ENCODE peak calls at places on chromosomes 11 and 22, in ten cellular contexts. P is AG04450, S is epithelial cell of esophagus, A is mucosa of descending colon, E is glutamatergic neuron, T is AG04449, X is upper lobe of right lung, V is hepatocyte, U is foreskin fibroblast, W is HFF-Myc. J is an unnamed sample.
A peak's percentile ranks its signal among the peaks of the same experiment; 100 is the strongest.

GRCh38 chr22:41833369-41834004 is 582 bp downstream of the SREBF2 start:
- DNase-seq in V (peak; percentile 75), P (no peak), U (peak; percentile 56), A (peak; percentile 77), W (no peak), S (no peak), T (no peak), E (peak; percentile 60), X (peak; percentile 81), J (no peak)

GRCh38 chr11:60988658-60989057 is 17.2 kb downstream of the CD6 start:
- DNase-seq in U (no peak), S (no peak), P (no peak), A (no peak), T (no peak), E (no peak), X (no peak), V (no peak), W (no peak), J (no peak)

GRCh38 chr11:128497057-128497957 is 90.1 kb downstream of the ETS1 start:
- DNase-seq in P (peak; percentile 95), T (peak; percentile 90), S (peak; percentile 66), X (no peak), E (no peak), W (peak; percentile 100), V (peak; percentile 73), U (peak; percentile 98), A (no peak), J (peak; percentile 96)

GRCh38 chr22:24053481-24054226 is 42.5 kb downstream of the CABIN1 start:
- DNase-seq in T (no peak), P (no peak), S (no peak), U (peak; percentile 37), E (no peak), W (no peak), X (no peak), V (no peak), A (no peak), J (no peak)

GRCh38 chr22:32920032-32920628 is 118.6 kb downstream of the TIMP3 start:
- DNase-seq in E (no peak), P (peak; percentile 8), V (peak; percentile 14), A (no peak), X (no peak), U (peak; percentile 31), T (no peak), S (no peak), W (no peak), J (peak; percentile 63)

GRCh38 chr11:12060385-12060980 is 49.9 kb upstream of the MICAL2 start:
- DNase-seq in W (no peak), V (no peak), A (no peak), X (no peak), T (no peak), P (no peak), U (no peak), S (no peak), E (no peak), J (no peak)

GRCh38 chr11:117279711-117280376 is 11.3 kb upstream of the BACE1-AS start:
- DNase-seq in U (no peak), W (no peak), A (no peak), S (no peak), T (no peak), P (no peak), V (no peak), E (no peak), X (no peak), J (no peak)

GRCh38 chr11:60658409-60658808 is 41.0 kb upstream of the MS4A8 start:
- DNase-seq in S (no peak), W (no peak), V (peak; percentile 10), P (no peak), U (no peak), X (no peak), A (no peak), E (no peak), T (no peak), J (no peak)

DNA sequence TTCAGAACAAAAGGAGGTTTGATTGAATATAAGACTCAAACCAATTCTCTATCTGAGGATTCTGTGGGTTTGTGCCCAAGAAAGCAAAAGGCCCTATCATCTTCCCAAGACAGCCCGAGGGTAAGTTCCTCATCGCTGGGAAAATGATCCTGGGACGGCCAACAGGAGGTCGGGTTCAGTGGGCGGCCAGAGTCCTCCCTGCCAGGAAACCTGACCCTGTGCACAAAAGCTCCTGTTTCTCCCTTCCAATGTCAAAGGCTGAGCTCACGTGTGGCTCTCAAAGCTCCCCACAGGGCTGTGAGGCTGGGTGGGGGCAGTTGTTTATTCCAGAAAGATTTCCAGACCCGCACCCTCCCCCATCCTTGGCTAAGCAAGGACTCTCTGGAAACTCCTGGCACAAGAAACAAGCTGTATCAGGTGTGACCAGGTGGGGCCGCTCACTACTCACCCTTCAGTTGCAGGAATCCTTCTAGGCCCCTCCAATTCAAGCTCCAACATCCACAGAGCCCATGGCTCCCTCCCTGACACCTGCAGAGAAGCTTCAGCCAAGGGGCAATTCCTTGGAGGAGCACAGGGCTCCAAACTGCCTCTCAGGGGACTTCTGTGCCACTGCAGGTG is 131.9 kb downstream of the SHANK2 start:
- DNase-seq in S (peak; percentile 71), A (no peak), E (no peak), X (no peak), T (no peak), U (no peak), V (peak; percentile 67), P (no peak), W (no peak), J (no peak)
- TF ChIP-seq CTCF in S (peak; percentile 73), A (no peak), E (no peak), X (peak; percentile 20), T (no peak), U (no peak), V (peak; percentile 58), P (no peak), W (peak; percentile 18), J (no peak)

GRCh38 chr22:26483043-26483438 is 542 bp downstream of the HPS4 start:
- DNase-seq in V (no peak), T (no peak), U (no peak), P (no peak), W (no peak), E (no peak), S (no peak), A (no peak), X (no peak), J (no peak)
- TF ChIP-seq CTCF in V (no peak), T (no peak), U (no peak), P (no peak), W (no peak), E (no peak), S (no peak), A (no peak), X (no peak), J (no peak)

GRCh38 chr11:120513436-120514315 is 2.1 kb downstream of the GRIK4 start:
- DNase-seq in S (no peak), T (no peak), W (no peak), V (no peak), P (no peak), U (no peak), E (no peak), A (no peak), X (peak; percentile 56), J (no peak)

GRCh38 chr11:120514541-120515121 is 3.1 kb downstream of the GRIK4 start:
- DNase-seq in T (no peak), U (no peak), A (no peak), E (no peak), W (no peak), P (no peak), S (no peak), V (no peak), X (peak; percentile 56), J (no peak)

GRCh38 chr11:120511804-120512726 is 517 bp downstream of the GRIK4 start:
- DNase-seq in E (peak; percentile 41), T (no peak), A (no peak), V (no peak), X (peak; percentile 65), U (no peak), S (no peak), P (no peak), W (no peak), J (no peak)

GRCh38 chr11:120511116-120511803 is at the start of gene GRIK4:
- DNase-seq in P (no peak), A (peak; percentile 83), W (no peak), T (no peak), U (peak; percentile 88), S (peak; percentile 71), V (peak; percentile 92), X (peak; percentile 89), E (peak; percentile 95), J (peak; percentile 32)

DNA sequence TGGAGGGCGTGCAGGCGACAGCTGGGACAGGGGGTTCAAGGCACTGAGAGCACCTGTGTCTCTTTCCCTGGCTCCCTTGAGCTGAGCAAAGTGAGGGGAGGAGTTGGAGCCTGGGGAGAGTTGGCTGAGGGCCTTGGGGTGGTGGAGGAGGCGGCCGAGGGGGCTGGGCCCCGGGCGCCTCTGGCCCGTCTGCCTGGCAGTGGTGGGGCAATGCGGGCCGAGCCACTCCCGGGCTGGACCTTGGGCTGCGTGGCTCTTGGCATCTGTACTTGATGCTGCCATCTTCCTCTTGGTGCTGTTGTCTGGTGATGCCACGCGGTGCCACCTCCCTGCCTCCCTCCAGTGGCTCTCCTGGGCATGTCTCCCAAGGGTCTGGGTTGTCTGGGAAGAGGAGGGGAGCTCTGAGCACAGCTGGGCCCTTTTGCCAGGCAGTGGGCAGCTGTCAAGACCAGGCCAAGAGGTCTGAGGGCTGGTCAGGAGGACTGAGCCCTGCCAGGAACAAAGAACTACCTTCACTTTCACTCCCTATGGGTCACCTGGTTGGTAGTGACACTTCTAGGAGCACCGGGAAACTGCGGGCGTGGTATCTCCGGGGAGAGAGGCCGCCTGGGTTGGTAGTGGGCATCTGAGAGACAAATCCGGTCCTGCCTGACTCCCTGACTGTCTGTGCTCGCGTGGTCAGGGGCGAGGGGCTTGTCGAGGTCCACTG is 1.3 kb downstream of the GRIK4 start:
- DNase-seq in E (no peak), V (no peak), A (no peak), U (no peak), X (peak; percentile 62), P (no peak), W (no peak), S (no peak), T (no peak), J (no peak)
- TF ChIP-seq CTCF in E (no peak), V (no peak), A (no peak), U (no peak), X (no peak), P (peak; percentile 15), W (no peak), S (peak; percentile 19), T (peak; percentile 7), J (no peak)

GRCh38 chr22:19105456-19105855 is 16.8 kb downstream of the DGCR2 start:
- DNase-seq in V (no peak), A (no peak), S (no peak), W (no peak), T (no peak), E (no peak), P (no peak), X (peak; percentile 48), U (no peak), J (no peak)

GRCh38 chr22:19103881-19104821 is 18.1 kb downstream of the DGCR2 start:
- DNase-seq in T (no peak), S (peak; percentile 40), V (no peak), E (peak; percentile 44), A (no peak), X (no peak), U (peak; percentile 55), P (peak; percentile 66), W (no peak), J (peak; percentile 44)

GRCh38 chr22:19106886-19107729 is 15.1 kb downstream of the DGCR2 start:
- DNase-seq in A (no peak), E (no peak), P (no peak), S (no peak), T (no peak), V (no peak), U (no peak), X (peak; percentile 22), W (no peak), J (no peak)

GRCh38 chr22:19107730-19108074 is 14.5 kb downstream of the DGCR2 start:
- DNase-seq in X (no peak), S (no peak), T (no peak), V (no peak), W (no peak), U (no peak), A (no peak), E (no peak), P (no peak), J (no peak)

GRCh38 chr22:19105867-19106802 is 16.1 kb downstream of the DGCR2 start:
- DNase-seq in V (no peak), E (peak; percentile 57), W (no peak), S (no peak), A (no peak), U (no peak), P (no peak), X (peak; percentile 63), T (no peak), J (no peak)
- TF ChIP-seq CTCF in V (peak; percentile 15), E (no peak), W (peak; percentile 24), S (peak; percentile 18), A (no peak), U (no peak), P (peak; percentile 30), X (peak; percentile 17), T (peak; percentile 9), J (peak; percentile 4)